ENCODE peak calls at places on chromosomes 6 and 20, in eight cellular contexts. B is IMR-90; Q is psoas muscle; O is Peyer's patch; F is endothelial cell; V is astrocyte; L is tibial nerve; Z is activated CD4-positive, alpha-beta T cell treated with anti-CD3 and anti-CD28 coated beads for 48 hours. K is an unnamed sample.

GRCh38 chr20:37990571-37991151 is 42.6 kb downstream of the TTI1 start:
- DNase-seq in V (peak), Z (peak), B (peak), Q (peak), O (peak), F (no peak), L (no peak), K (no peak)

GRCh38 chr20:30812739-30813411 is 444.6 kb upstream of the DEFB115 start:
- DNase-seq in Z (no peak), O (no peak), F (no peak), L (no peak), B (no peak), Q (no peak), V (no peak), K (no peak)

GRCh38 chr6:142300758-142301251 is 1.0 kb upstream of the ADGRG6 start:
- DNase-seq in O (peak), F (no peak), V (peak), L (no peak), B (peak), Q (no peak), Z (no peak), K (no peak)

GRCh38 chr6:148869589-148869988 is 122.8 kb downstream of the UST start:
- DNase-seq in V (peak), B (peak), Q (no peak), Z (no peak), F (no peak), L (no peak), O (no peak), K (no peak)

GRCh38 chr20:50921783-50922501 is 9.3 kb downstream of the ADNP start:
- DNase-seq in L (no peak), Z (no peak), Q (no peak), O (no peak), V (no peak), B (no peak), F (no peak), K (no peak)

GRCh38 chr6:30101939-30102700 is 10.8 kb downstream of the TRIM31 start:
- DNase-seq in V (peak), F (peak), B (peak), Q (peak), Z (peak), O (peak), L (peak), K (peak)

GRCh38 chr20:44646023-44646640 is 5.4 kb downstream of the ADA start:
- DNase-seq in B (peak), L (no peak), Q (no peak), Z (peak), F (no peak), O (peak), V (peak), K (no peak)

GRCh38 chr20:62314339-62314638 is 11.5 kb downstream of the ADRM1 start:
- DNase-seq in F (no peak), B (no peak), L (no peak), O (no peak), V (no peak), Q (no peak), Z (no peak), K (no peak)

GRCh38 chr6:121135425-121135824 is 198.9 kb downstream of the TBC1D32 start:
- DNase-seq in V (no peak), O (no peak), F (no peak), Q (no peak), Z (no peak), B (no peak), L (no peak), K (no peak)

GRCh38 chr6:144349690-144350132 is 64.6 kb downstream of the UTRN start:
- DNase-seq in L (no peak), V (peak), O (no peak), B (peak), F (no peak), Z (no peak), Q (no peak), K (no peak)